ENCODE peak calls at places on chromosomes 5 and 9, in five cellular contexts. I, W, M, E and T are unnamed samples.

GRCh38 chr9:135523521-135524129 is 2.4 kb downstream of the LCN1 start:
- DNase-seq in I (no peak), W (no peak), M (peak), E (no peak), T (peak)

GRCh38 chr5:446864-447263 is 3.9 kb downstream of the EXOC3 start:
- DNase-seq in I (peak), W (peak), M (no peak), E (peak), T (no peak)

GRCh38 chr9:126705767-126706697 is 92.3 kb downstream of the LMX1B start:
- DNase-seq in I (peak), W (peak), M (peak), E (peak), T (peak)

GRCh38 chr5:4563400-4563799 is 576.7 kb upstream of the ADAMTS16 start:
- DNase-seq in I (peak), W (no peak), M (no peak), E (no peak), T (no peak)

GRCh38 chr5:61332369-61332745 is 299 bp downstream of the ZSWIM6 start:
- DNase-seq in I (peak), W (peak), M (no peak), E (peak), T (peak)

GRCh38 chr5:139688088-139688702 is 40.0 kb downstream of the CXXC5 start:
- DNase-seq in I (no peak), W (no peak), M (no peak), E (no peak), T (no peak)

GRCh38 chr5:142872795-142873194 is 102.6 kb downstream of the ARHGAP26 start:
- DNase-seq in I (no peak), W (no peak), M (no peak), E (peak), T (no peak)

GRCh38 chr5:67156976-67157583 is 39.5 kb downstream of the CD180 start:
- DNase-seq in I (no peak), W (peak), M (no peak), E (peak), T (no peak)

GRCh38 chr5:3595102-3595961 is at the start of gene IRX1:
- DNase-seq in I (peak), W (peak), M (peak), E (peak), T (no peak)

GRCh38 chr5:37814699-37815098 is 25.1 kb downstream of the GDNF start:
- DNase-seq in I (no peak), W (no peak), M (peak), E (no peak), T (no peak)

GRCh38 chr9:121574771-121575519 is 75.3 kb upstream of the GGTA1 start:
- DNase-seq in I (no peak), W (no peak), M (no peak), E (no peak), T (no peak)

GRCh38 chr5:10701567-10702039 is 59.4 kb downstream of the DAP start:
- DNase-seq in I (peak), W (peak), M (no peak), E (peak), T (no peak)

GRCh38 chr9:34659592-34660253 is 2.7 kb downstream of the CCL27 start:
- DNase-seq in I (no peak), W (no peak), M (no peak), E (no peak), T (no peak)

GRCh38 chr9:130172858-130173461 is 756 bp downstream of the NCS1 start:
- DNase-seq in I (no peak), W (no peak), M (peak), E (no peak), T (peak)

GRCh38 chr5:18329346-18329745 is 695.1 kb downstream of the TAF11L14 start:
- DNase-seq in I (no peak), W (no peak), M (no peak), E (no peak), T (no peak)

GRCh38 chr9:136122425-136123383 is 4.0 kb upstream of the TMEM250 start:
- DNase-seq in I (peak), W (peak), M (peak), E (peak), T (peak)

GRCh38 chr5:154860123-154860522 is 1.7 kb downstream of the CNOT8 start:
- DNase-seq in I (peak), W (no peak), M (no peak), E (peak), T (no peak)

GRCh38 chr9:110520120-110520701 is 59.3 kb downstream of the SVEP1 start:
- DNase-seq in I (peak), W (no peak), M (no peak), E (peak), T (no peak)

GRCh38 chr5:102651466-102651865 is 103.6 kb upstream of the PAM start:
- DNase-seq in I (no peak), W (no peak), M (no peak), E (no peak), T (no peak)

GRCh38 chr5:142364251-142365145 is 39.7 kb upstream of the SPRY4 start:
- DNase-seq in I (no peak), W (no peak), M (no peak), E (no peak), T (no peak)

GRCh38 chr5:119036101-119036762 is 34.7 kb upstream of the DMXL1 start:
- DNase-seq in I (peak), W (no peak), M (no peak), E (peak), T (no peak)

GRCh38 chr5:151252762-151253603 is at the start of gene GM2A:
- DNase-seq in I (peak), W (peak), M (peak), E (peak), T (peak)

GRCh38 chr9:120715331-120715924 is 1.2 kb upstream of the MEGF9 start:
- DNase-seq in I (peak), W (no peak), M (no peak), E (peak), T (no peak)

GRCh38 chr5:89281211-89281610 is 398.2 kb upstream of the MEF2C start:
- DNase-seq in I (no peak), W (no peak), M (no peak), E (no peak), T (no peak)

GRCh38 chr5:125140855-125141254 is 394.4 kb upstream of the ZNF608 start:
- DNase-seq in I (peak), W (no peak), M (no peak), E (peak), T (no peak)

GRCh38 chr5:59036274-59036961 is 453.5 kb downstream of the RAB3C start:
- DNase-seq in I (peak), W (no peak), M (no peak), E (peak), T (peak)

GRCh38 chr5:172597755-172598155 is 43.3 kb upstream of the NEURL1B start:
- DNase-seq in I (no peak), W (no peak), M (no peak), E (no peak), T (no peak)

GRCh38 chr5:150058480-150059126 is 27.8 kb downstream of the CSF1R start:
- DNase-seq in I (peak), W (no peak), M (no peak), E (peak), T (no peak)

GRCh38 chr5:161098516-161098915 is 246.5 kb upstream of the ATP10B start:
- DNase-seq in I (no peak), W (no peak), M (no peak), E (no peak), T (no peak)

GRCh38 chr5:37208883-37209808 is 40.0 kb downstream of the CPLANE1 start:
- DNase-seq in I (peak), W (peak), M (no peak), E (peak), T (no peak)

DNA sequence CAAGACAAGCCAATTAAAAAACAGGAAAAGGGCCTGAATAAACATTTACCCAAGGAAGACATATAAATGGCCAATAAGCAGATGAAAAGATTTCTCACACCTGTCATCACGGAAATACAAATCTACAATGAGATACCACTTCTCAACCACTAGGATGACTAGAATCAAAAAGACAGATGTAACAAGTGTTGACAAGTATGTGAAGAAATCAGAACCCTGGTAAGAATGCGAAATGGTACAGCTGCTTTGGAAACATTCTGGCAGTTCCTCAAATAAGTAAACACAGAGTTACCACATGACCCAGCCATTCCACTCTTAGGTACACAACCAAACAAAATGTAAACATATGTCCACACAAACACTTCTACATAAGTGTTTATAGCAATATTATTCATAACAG is 32.5 kb downstream of the LEAP2 start:
- DNase-seq in I (peak), W (no peak), M (no peak), E (peak), T (no peak)
- TF ChIP-seq CTCF in I (peak), W (no peak), M (peak), E (peak), T (no peak)

DNA sequence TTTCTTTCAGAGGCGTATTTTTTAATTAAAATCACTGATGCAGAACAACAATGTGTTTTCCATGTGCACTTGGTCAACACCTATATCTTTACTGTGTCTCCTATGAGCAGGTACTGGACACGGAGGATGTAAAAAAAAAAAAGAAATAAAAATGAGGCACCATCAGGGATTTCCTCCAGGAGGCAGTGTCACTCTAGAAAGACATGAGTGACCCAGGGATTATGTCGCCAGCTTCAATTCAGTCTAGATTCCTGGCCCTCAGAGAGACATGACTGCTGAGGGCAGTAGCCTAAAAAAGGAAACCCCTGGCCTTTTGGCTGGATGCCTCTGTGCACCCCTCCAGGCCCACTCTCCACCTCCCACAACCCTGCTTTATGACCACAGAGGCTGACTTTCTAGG is 18.3 kb upstream of the IL33 start:
- DNase-seq in I (peak), W (no peak), M (no peak), E (peak), T (no peak)
- TF ChIP-seq CTCF in I (peak), W (no peak), M (peak), E (peak), T (no peak)

GRCh38 chr5:113663879-113664278 is 150.4 kb downstream of the YTHDC2 start:
- DNase-seq in I (peak), W (peak), M (no peak), E (peak), T (no peak)
- TF ChIP-seq CTCF in I (peak), W (peak), M (no peak), E (peak), T (no peak)

GRCh38 chr5:73433982-73434342 is 14.6 kb downstream of the FOXD1 start:
- DNase-seq in I (peak), W (no peak), M (no peak), E (no peak), T (no peak)
- TF ChIP-seq CTCF in I (no peak), W (no peak), M (no peak), E (no peak), T (no peak)

GRCh38 chr5:55226027-55226933 is 835 bp downstream of the MCIDAS start:
- DNase-seq in I (peak), W (peak), M (peak), E (peak), T (no peak)

GRCh38 chr5:55227738-55228430 is 769 bp upstream of the MCIDAS start:
- DNase-seq in I (no peak), W (peak), M (no peak), E (no peak), T (no peak)

GRCh38 chr5:55225346-55225745 is 1.8 kb downstream of the MCIDAS start:
- DNase-seq in I (no peak), W (peak), M (no peak), E (no peak), T (no peak)

GRCh38 chr5:55230086-55230629 is 3.0 kb upstream of the MCIDAS start:
- DNase-seq in I (no peak), W (peak), M (no peak), E (no peak), T (no peak)

GRCh38 chr5:55226934-55227737 is at the start of gene MCIDAS:
- DNase-seq in I (peak), W (peak), M (peak), E (no peak), T (no peak)
- TF ChIP-seq CTCF in I (no peak), W (peak), M (no peak), E (no peak), T (no peak)

GRCh38 chr5:174312270-174312617 is 266.7 kb downstream of the NSG2 start:
- DNase-seq in I (no peak), W (no peak), M (no peak), E (no peak), T (no peak)
- TF ChIP-seq CTCF in I (no peak), W (no peak), M (peak), E (no peak), T (no peak)

DNA sequence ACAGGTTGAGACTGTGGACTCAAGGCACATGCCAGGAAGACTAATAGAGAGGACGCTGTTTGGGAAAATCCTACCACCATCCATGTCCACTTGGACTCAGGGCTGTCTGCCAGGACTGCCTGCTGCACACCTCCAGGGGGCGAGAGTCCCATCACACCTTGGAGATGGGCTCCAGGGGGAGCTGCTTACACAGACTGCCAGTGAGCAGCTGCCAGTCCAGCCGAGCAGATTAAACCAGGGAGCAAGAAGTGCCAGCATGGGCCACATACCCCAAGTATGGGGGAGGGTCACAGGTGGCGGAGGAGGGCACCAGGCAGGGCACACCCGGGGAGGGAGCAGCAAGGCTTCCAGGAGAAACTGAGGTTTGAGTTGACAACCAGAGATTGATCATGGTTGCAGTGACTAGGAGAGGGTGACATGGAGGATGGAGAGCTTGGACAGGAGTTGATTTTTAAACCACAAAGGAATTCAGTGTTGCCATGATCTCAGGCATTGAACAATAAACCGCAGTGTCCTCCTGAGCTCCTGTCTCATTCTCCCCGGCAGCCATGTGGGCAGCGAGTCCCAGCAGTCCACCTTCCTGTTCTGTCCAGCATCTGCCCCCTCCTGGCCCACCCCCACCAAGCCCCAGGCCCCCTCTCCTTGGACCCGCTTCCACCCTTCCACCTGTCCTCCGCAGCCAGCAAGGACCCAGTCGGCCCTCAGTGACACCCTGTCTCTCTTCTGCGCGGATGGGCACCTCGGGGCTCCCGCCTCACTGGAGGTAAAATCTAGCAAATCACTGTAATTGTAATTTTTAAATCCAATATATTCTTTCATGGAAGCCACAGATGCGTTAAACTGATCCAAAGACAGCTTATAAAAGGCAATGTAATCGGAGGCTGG is 3.1 kb upstream of the VAV2 start:
- DNase-seq in I (peak), W (no peak), M (no peak), E (no peak), T (no peak)
- TF ChIP-seq CTCF in I (peak), W (peak), M (no peak), E (peak), T (no peak)